ENCODE peak calls at places on chromosomes 13 and 19, in eight cellular contexts. One of them, this sample, is unnamed.

GRCh38 chr19:14023404-14024235 is 4.3 kb upstream of the RLN3 start:
- DNase-seq in colonic mucosa: peak; percentile 72
- DNase-seq in psoas muscle: peak; percentile 53
- DNase-seq in breast epithelium: no peak
- DNase-seq in OCI-LY7: no peak
- DNase-seq in DND-41: no peak
- DNase-seq in mammary epithelial cell: peak; percentile 34
- DNase-seq in tibial nerve: no peak
- DNase-seq in this sample: no peak

GRCh38 chr19:15456871-15457700 is 7.3 kb downstream of the RASAL3 start:
- DNase-seq in OCI-LY7: peak; percentile 42
- DNase-seq in mammary epithelial cell: no peak
- DNase-seq in psoas muscle: no peak
- DNase-seq in breast epithelium: peak; percentile 50
- DNase-seq in DND-41: no peak
- DNase-seq in tibial nerve: no peak
- DNase-seq in colonic mucosa: peak; percentile 71
- DNase-seq in this sample: no peak

GRCh38 chr19:1253514-1254080 is 5.2 kb downstream of the MIDN start:
- DNase-seq in breast epithelium: no peak
- DNase-seq in colonic mucosa: peak; percentile 75
- DNase-seq in mammary epithelial cell: no peak
- DNase-seq in OCI-LY7: no peak
- DNase-seq in DND-41: no peak
- DNase-seq in tibial nerve: no peak
- DNase-seq in psoas muscle: no peak
- DNase-seq in this sample: no peak

GRCh38 chr19:49710372-49710951 is 19.5 kb downstream of the CPT1C start:
- DNase-seq in psoas muscle: no peak
- DNase-seq in breast epithelium: no peak
- DNase-seq in OCI-LY7: no peak
- DNase-seq in DND-41: no peak
- DNase-seq in mammary epithelial cell: no peak
- DNase-seq in colonic mucosa: no peak
- DNase-seq in tibial nerve: no peak
- DNase-seq in this sample: no peak

GRCh38 chr13:93715866-93716265 is 489.3 kb downstream of the GPC6 start:
- DNase-seq in colonic mucosa: no peak
- DNase-seq in OCI-LY7: no peak
- DNase-seq in tibial nerve: no peak
- DNase-seq in breast epithelium: no peak
- DNase-seq in DND-41: no peak
- DNase-seq in mammary epithelial cell: no peak
- DNase-seq in psoas muscle: no peak
- DNase-seq in this sample: no peak

GRCh38 chr19:33883869-33884519 is 87.3 kb downstream of the KCTD15 start:
- DNase-seq in OCI-LY7: no peak
- DNase-seq in DND-41: no peak
- DNase-seq in breast epithelium: no peak
- DNase-seq in colonic mucosa: no peak
- DNase-seq in mammary epithelial cell: no peak
- DNase-seq in tibial nerve: no peak
- DNase-seq in psoas muscle: no peak
- DNase-seq in this sample: no peak

GRCh38 chr19:14689598-14690503 is at the start of gene ZNF333:
- DNase-seq in tibial nerve: peak; percentile 95
- DNase-seq in DND-41: peak; percentile 97
- DNase-seq in psoas muscle: peak; percentile 97
- DNase-seq in mammary epithelial cell: peak; percentile 86
- DNase-seq in colonic mucosa: peak; percentile 99
- DNase-seq in OCI-LY7: peak; percentile 95
- DNase-seq in breast epithelium: peak; percentile 92
- DNase-seq in this sample: peak; percentile 97

GRCh38 chr19:32566246-32566830 is 14.7 kb upstream of the PDCD5 start:
- DNase-seq in colonic mucosa: no peak
- DNase-seq in DND-41: no peak
- DNase-seq in tibial nerve: no peak
- DNase-seq in mammary epithelial cell: no peak
- DNase-seq in psoas muscle: no peak
- DNase-seq in breast epithelium: no peak
- DNase-seq in OCI-LY7: no peak
- DNase-seq in this sample: no peak

GRCh38 chr19:32450217-32450616 is 44.6 kb downstream of the DPY19L3 start:
- DNase-seq in tibial nerve: no peak
- DNase-seq in colonic mucosa: no peak
- DNase-seq in breast epithelium: no peak
- DNase-seq in DND-41: no peak
- DNase-seq in psoas muscle: no peak
- DNase-seq in mammary epithelial cell: no peak
- DNase-seq in OCI-LY7: no peak
- DNase-seq in this sample: no peak

GRCh38 chr13:109569938-109570711 is 216.3 kb downstream of the IRS2 start:
- DNase-seq in mammary epithelial cell: no peak
- DNase-seq in tibial nerve: no peak
- DNase-seq in colonic mucosa: no peak
- DNase-seq in breast epithelium: no peak
- DNase-seq in psoas muscle: no peak
- DNase-seq in OCI-LY7: no peak
- DNase-seq in DND-41: peak; percentile 89
- DNase-seq in this sample: no peak

GRCh38 chr13:97367016-97367415 is 67.0 kb upstream of the RAP2A start:
- DNase-seq in psoas muscle: no peak
- DNase-seq in tibial nerve: no peak
- DNase-seq in mammary epithelial cell: no peak
- DNase-seq in breast epithelium: no peak
- DNase-seq in colonic mucosa: no peak
- DNase-seq in OCI-LY7: no peak
- DNase-seq in DND-41: peak; percentile 56
- DNase-seq in this sample: no peak

GRCh38 chr13:52665325-52665724 is 12.7 kb downstream of the SUGT1 start:
- DNase-seq in breast epithelium: no peak
- DNase-seq in DND-41: no peak
- DNase-seq in colonic mucosa: no peak
- DNase-seq in tibial nerve: no peak
- DNase-seq in psoas muscle: no peak
- DNase-seq in mammary epithelial cell: peak; percentile 37
- DNase-seq in OCI-LY7: peak; percentile 20
- DNase-seq in this sample: no peak

GRCh38 chr13:53442979-53443378 is 414.4 kb downstream of the OLFM4 start:
- DNase-seq in psoas muscle: no peak
- DNase-seq in tibial nerve: no peak
- DNase-seq in mammary epithelial cell: no peak
- DNase-seq in DND-41: no peak
- DNase-seq in OCI-LY7: no peak
- DNase-seq in breast epithelium: no peak
- DNase-seq in colonic mucosa: no peak
- DNase-seq in this sample: no peak

GRCh38 chr13:29847501-29847983 is 2.9 kb downstream of the UBL3 start:
- DNase-seq in breast epithelium: no peak
- DNase-seq in OCI-LY7: no peak
- DNase-seq in psoas muscle: no peak
- DNase-seq in DND-41: no peak
- DNase-seq in colonic mucosa: peak; percentile 45
- DNase-seq in tibial nerve: no peak
- DNase-seq in mammary epithelial cell: peak; percentile 62
- DNase-seq in this sample: no peak

GRCh38 chr13:109608503-109608902 is 177.9 kb downstream of the IRS2 start:
- DNase-seq in mammary epithelial cell: no peak
- DNase-seq in tibial nerve: no peak
- DNase-seq in colonic mucosa: no peak
- DNase-seq in breast epithelium: no peak
- DNase-seq in OCI-LY7: no peak
- DNase-seq in DND-41: no peak
- DNase-seq in psoas muscle: no peak
- DNase-seq in this sample: no peak

DNA sequence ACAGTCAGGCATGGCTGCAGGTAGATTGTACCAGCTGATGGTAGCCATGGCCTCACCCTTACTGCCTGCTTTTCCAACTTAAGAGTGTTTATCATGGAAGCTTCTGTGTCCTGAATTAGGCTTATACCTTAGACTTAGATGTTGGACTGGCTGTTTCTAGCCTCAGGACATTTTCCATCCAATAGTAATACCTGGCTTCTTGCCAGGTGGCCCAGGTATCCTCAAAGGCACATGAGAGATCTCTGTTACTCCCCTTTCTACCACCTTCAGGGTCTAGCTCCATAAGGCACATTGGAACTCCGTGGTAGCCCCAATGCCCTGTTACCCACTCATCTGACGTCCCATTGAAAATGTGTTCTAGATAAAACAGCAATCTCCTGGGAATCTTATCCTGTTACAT is 407.5 kb downstream of the SPRY2 start:
- DNase-seq in mammary epithelial cell: no peak
- DNase-seq in OCI-LY7: no peak
- DNase-seq in breast epithelium: no peak
- DNase-seq in DND-41: no peak
- DNase-seq in colonic mucosa: no peak
- DNase-seq in psoas muscle: no peak
- DNase-seq in tibial nerve: no peak
- DNase-seq in this sample: no peak
- H3K9me3 ChIP-seq in mammary epithelial cell: no peaks in the 10 kb centered on the region
- H3K9me3 ChIP-seq in OCI-LY7: no peaks in the 10 kb centered on the region
- H3K9me3 ChIP-seq in breast epithelium: no peaks in the 10 kb centered on the region
- H3K9me3 ChIP-seq in DND-41: no peaks in the 10 kb centered on the region
- H3K9me3 ChIP-seq in colonic mucosa: no peaks in the 10 kb centered on the region
- H3K9me3 ChIP-seq in psoas muscle: no peaks in the 10 kb centered on the region
- H3K9me3 ChIP-seq in tibial nerve: no peaks in the 10 kb centered on the region
- H3K9me3 ChIP-seq in this sample: no peaks in the 10 kb centered on the region

GRCh38 chr19:4059931-4060620 is 6.6 kb downstream of the ZBTB7A start:
- DNase-seq in OCI-LY7: peak; percentile 32
- DNase-seq in psoas muscle: peak; percentile 90
- DNase-seq in tibial nerve: peak; percentile 58
- DNase-seq in mammary epithelial cell: peak; percentile 83
- DNase-seq in DND-41: peak; percentile 6
- DNase-seq in breast epithelium: no peak
- DNase-seq in colonic mucosa: peak; percentile 90
- DNase-seq in this sample: no peak

GRCh38 chr19:4059493-4059880 is 7.2 kb downstream of the ZBTB7A start:
- DNase-seq in DND-41: no peak
- DNase-seq in OCI-LY7: no peak
- DNase-seq in tibial nerve: no peak
- DNase-seq in colonic mucosa: peak; percentile 86
- DNase-seq in mammary epithelial cell: no peak
- DNase-seq in breast epithelium: no peak
- DNase-seq in psoas muscle: no peak
- DNase-seq in this sample: no peak

GRCh38 chr19:4058696-4059492 is 7.8 kb downstream of the ZBTB7A start:
- DNase-seq in OCI-LY7: no peak
- DNase-seq in mammary epithelial cell: no peak
- DNase-seq in breast epithelium: no peak
- DNase-seq in colonic mucosa: peak; percentile 51
- DNase-seq in psoas muscle: peak; percentile 70
- DNase-seq in tibial nerve: no peak
- DNase-seq in DND-41: peak; percentile 4
- DNase-seq in this sample: no peak

GRCh38 chr19:4060621-4061177 is 6.0 kb downstream of the ZBTB7A start:
- DNase-seq in tibial nerve: no peak
- DNase-seq in breast epithelium: no peak
- DNase-seq in DND-41: no peak
- DNase-seq in OCI-LY7: no peak
- DNase-seq in colonic mucosa: peak; percentile 58
- DNase-seq in mammary epithelial cell: no peak
- DNase-seq in psoas muscle: no peak
- DNase-seq in this sample: no peak

DNA sequence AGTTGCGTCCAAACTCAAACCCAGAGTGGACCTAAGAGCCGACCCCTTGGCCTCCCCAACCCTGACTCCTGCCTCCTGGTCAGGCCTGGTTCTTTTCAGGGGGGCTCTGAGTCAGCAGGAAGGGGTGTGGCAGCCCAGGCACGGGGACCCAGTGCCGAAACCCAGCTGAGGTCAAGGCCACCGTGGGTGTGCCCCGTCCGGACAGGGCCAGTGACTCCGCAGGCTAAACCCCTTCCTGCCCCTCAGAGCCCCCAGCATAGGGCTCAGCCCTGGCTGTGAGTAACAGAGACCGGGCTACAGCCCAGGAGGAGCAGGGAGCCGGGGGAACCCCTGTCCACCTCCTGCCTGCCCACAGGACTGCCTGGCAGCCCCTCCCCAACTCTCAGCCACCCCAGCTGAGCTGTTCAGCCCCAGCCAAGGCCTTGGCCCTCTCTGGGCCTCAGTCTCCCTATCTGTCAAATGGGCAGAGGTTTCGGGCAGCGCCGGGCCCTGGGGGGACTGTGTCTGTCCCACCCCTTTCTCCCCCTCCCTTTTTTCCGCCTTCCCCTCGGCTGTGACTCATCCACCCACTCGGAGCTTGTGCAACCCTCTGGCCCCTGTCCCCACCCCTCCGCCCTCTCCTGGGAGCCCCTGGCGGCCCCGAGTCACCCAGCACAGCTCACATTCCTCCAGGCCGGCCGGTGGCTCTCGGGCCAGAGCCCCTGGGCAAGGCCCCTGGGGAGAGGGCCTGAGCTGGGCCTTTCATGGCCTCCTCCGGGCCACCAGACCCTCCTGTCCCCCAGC is 8.6 kb downstream of the ZBTB7A start:
- DNase-seq in DND-41: peak; percentile 4
- DNase-seq in psoas muscle: peak; percentile 97
- DNase-seq in OCI-LY7: no peak
- DNase-seq in colonic mucosa: peak; percentile 84
- DNase-seq in breast epithelium: peak; percentile 87
- DNase-seq in mammary epithelial cell: peak; percentile 87
- DNase-seq in tibial nerve: peak; percentile 80
- DNase-seq in this sample: peak; percentile 84
- TF ChIP-seq CTCF in DND-41: no peak
- TF ChIP-seq CTCF in psoas muscle: no peak
- TF ChIP-seq CTCF in OCI-LY7: no peak
- TF ChIP-seq CTCF in colonic mucosa: no peak
- TF ChIP-seq CTCF in breast epithelium: no peak
- TF ChIP-seq CTCF in mammary epithelial cell: peak; percentile 54
- TF ChIP-seq CTCF in tibial nerve: peak; percentile 15
- TF ChIP-seq CTCF in this sample: peak; percentile 20

GRCh38 chr19:8890260-8890659 is 58.1 kb downstream of the MBD3L1 start:
- DNase-seq in DND-41: no peak
- DNase-seq in tibial nerve: no peak
- DNase-seq in colonic mucosa: no peak
- DNase-seq in OCI-LY7: no peak
- DNase-seq in mammary epithelial cell: no peak
- DNase-seq in breast epithelium: no peak
- DNase-seq in psoas muscle: no peak
- DNase-seq in this sample: no peak
- H3K9me3 ChIP-seq in DND-41: no peaks in the 10 kb centered on the region
- H3K9me3 ChIP-seq in tibial nerve: no peaks in the 10 kb centered on the region
- H3K9me3 ChIP-seq in colonic mucosa: no peaks in the 10 kb centered on the region
- H3K9me3 ChIP-seq in OCI-LY7: no peaks in the 10 kb centered on the region
- H3K9me3 ChIP-seq in mammary epithelial cell: peaks cover 19% of the 10 kb centered on the region
- H3K9me3 ChIP-seq in breast epithelium: no peaks in the 10 kb centered on the region
- H3K9me3 ChIP-seq in psoas muscle: no peaks in the 10 kb centered on the region
- H3K9me3 ChIP-seq in this sample: no peaks in the 10 kb centered on the region

GRCh38 chr13:58908019-58908679 is 1255.6 kb downstream of the DIAPH3 start:
- DNase-seq in psoas muscle: no peak
- DNase-seq in OCI-LY7: no peak
- DNase-seq in tibial nerve: no peak
- DNase-seq in mammary epithelial cell: no peak
- DNase-seq in breast epithelium: no peak
- DNase-seq in DND-41: no peak
- DNase-seq in colonic mucosa: no peak
- DNase-seq in this sample: no peak

GRCh38 chr13:58906329-58907007 is 1257.3 kb downstream of the DIAPH3 start:
- DNase-seq in colonic mucosa: no peak
- DNase-seq in breast epithelium: no peak
- DNase-seq in tibial nerve: no peak
- DNase-seq in psoas muscle: no peak
- DNase-seq in DND-41: no peak
- DNase-seq in OCI-LY7: no peak
- DNase-seq in mammary epithelial cell: no peak
- DNase-seq in this sample: no peak

GRCh38 chr13:58907347-58907746 is 1256.4 kb downstream of the DIAPH3 start:
- DNase-seq in tibial nerve: no peak
- DNase-seq in OCI-LY7: no peak
- DNase-seq in mammary epithelial cell: no peak
- DNase-seq in psoas muscle: no peak
- DNase-seq in breast epithelium: no peak
- DNase-seq in DND-41: no peak
- DNase-seq in colonic mucosa: no peak
- DNase-seq in this sample: no peak
- TF ChIP-seq CTCF in tibial nerve: no peak
- TF ChIP-seq CTCF in OCI-LY7: peak; percentile 68
- TF ChIP-seq CTCF in mammary epithelial cell: no peak
- TF ChIP-seq CTCF in psoas muscle: no peak
- TF ChIP-seq CTCF in breast epithelium: no peak
- TF ChIP-seq CTCF in DND-41: no peak
- TF ChIP-seq CTCF in colonic mucosa: no peak
- TF ChIP-seq CTCF in this sample: no peak

This sample was measured in thoracic aorta.